ENCODE peak calls at places on chromosomes 2 and 18, in five cellular contexts. W is HepG2, T is HCT116, S is GM12878, D is K562. O is an unnamed sample.

GRCh38 chr2:190467575-190468083 is 59.5 kb downstream of the MFSD6 start:
- DNase-seq in S (no peak), D (no peak), W (no peak), T (no peak), O (no peak)

GRCh38 chr18:75140296-75140695 is 68.6 kb downstream of the PTGR3 start:
- DNase-seq in D (no peak), S (no peak), W (no peak), T (no peak), O (no peak)

GRCh38 chr2:102277202-102277700 is 34.1 kb upstream of the IL1RL1 start:
- DNase-seq in T (no peak), W (no peak), D (no peak), S (no peak), O (no peak)

GRCh38 chr2:64644240-64645013 is 9.3 kb downstream of the SERTAD2 start:
- DNase-seq in W (peak), D (peak), T (peak), S (no peak), O (peak)

GRCh38 chr18:51522338-51522737 is 324.9 kb upstream of the MEX3C start:
- DNase-seq in D (no peak), W (no peak), S (no peak), T (no peak), O (no peak)

GRCh38 chr2:153189091-153189490 is 289.5 kb downstream of the RPRM start:
- DNase-seq in T (no peak), W (no peak), S (no peak), D (no peak), O (no peak)

GRCh38 chr2:106284255-106284654 is 90.2 kb upstream of the UXS1 start:
- DNase-seq in T (no peak), W (no peak), S (no peak), D (no peak), O (no peak)

GRCh38 chr2:191262436-191262835 is 17.2 kb downstream of the MYO1B start:
- DNase-seq in W (no peak), S (no peak), D (no peak), T (no peak), O (no peak)

GRCh38 chr2:37720533-37721218 is 49.2 kb upstream of the CDC42EP3 start:
- DNase-seq in W (no peak), S (no peak), D (no peak), T (no peak), O (no peak)

GRCh38 chr2:10712186-10712809 is 9.1 kb upstream of the ATP6V1C2 start:
- DNase-seq in D (peak), S (no peak), W (no peak), T (no peak), O (no peak)

GRCh38 chr2:62505109-62505508 is 886 bp downstream of the TMEM17 start:
- DNase-seq in D (peak), S (no peak), T (no peak), W (no peak), O (no peak)
- TF ChIP-seq JUND in D (no peak), S (no peak), T (no peak), W (no peak), O (no peak)

DNA sequence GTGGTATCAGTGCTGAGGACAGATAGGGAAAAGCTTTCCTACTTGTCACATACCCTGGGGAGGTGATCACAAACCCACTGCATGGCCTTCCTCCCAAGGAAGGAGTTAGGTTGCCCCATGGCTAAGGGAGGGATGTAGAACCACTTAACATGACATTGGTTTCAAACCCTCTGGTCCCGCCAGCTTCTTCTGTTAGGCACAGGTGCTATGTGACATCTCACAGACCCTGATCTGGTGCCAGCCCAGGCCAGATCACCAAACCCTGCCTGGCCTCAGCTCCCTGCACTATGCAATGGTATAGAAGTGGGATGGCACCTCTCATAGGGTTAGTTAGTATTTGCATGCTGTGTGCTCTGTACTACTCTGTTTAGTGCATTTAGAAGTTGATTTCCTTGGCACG is 58.0 kb downstream of the TCF7L1 start:
- DNase-seq in D (no peak), T (no peak), W (no peak), S (no peak), O (no peak)
- TF ChIP-seq JUND in D (no peak), T (no peak), W (no peak), S (no peak), O (no peak)

GRCh38 chr18:7566587-7567486 is at the start of gene PTPRM:
- DNase-seq in S (no peak), T (peak), W (peak), D (peak), O (peak)

GRCh38 chr18:7567487-7568425 is 640 bp downstream of the PTPRM start:
- DNase-seq in W (no peak), T (no peak), S (no peak), D (no peak), O (peak)

GRCh38 chr18:7566244-7566586 is 901 bp upstream of the PTPRM start:
- DNase-seq in W (no peak), D (no peak), S (no peak), T (no peak), O (no peak)

GRCh38 chr18:7565677-7566076 is 1.4 kb upstream of the PTPRM start:
- DNase-seq in T (no peak), W (no peak), S (no peak), D (no peak), O (no peak)

GRCh38 chr18:7568426-7568825 is 1.3 kb downstream of the PTPRM start:
- DNase-seq in T (no peak), W (peak), S (no peak), D (no peak), O (no peak)
- TF ChIP-seq JUND in T (no peak), W (peak), S (no peak), D (no peak), O (no peak)

GRCh38 chr2:79428745-79429144 is 84.1 kb upstream of the CTNNA2 start:
- DNase-seq in W (no peak), D (no peak), T (no peak), S (no peak), O (no peak)

GRCh38 chr2:79434362-79434761 is 78.5 kb upstream of the CTNNA2 start:
- DNase-seq in S (no peak), W (no peak), T (no peak), D (no peak), O (no peak)

GRCh38 chr2:79437416-79438281 is 75.2 kb upstream of the CTNNA2 start:
- DNase-seq in S (no peak), D (no peak), W (no peak), T (no peak), O (peak)

DNA sequence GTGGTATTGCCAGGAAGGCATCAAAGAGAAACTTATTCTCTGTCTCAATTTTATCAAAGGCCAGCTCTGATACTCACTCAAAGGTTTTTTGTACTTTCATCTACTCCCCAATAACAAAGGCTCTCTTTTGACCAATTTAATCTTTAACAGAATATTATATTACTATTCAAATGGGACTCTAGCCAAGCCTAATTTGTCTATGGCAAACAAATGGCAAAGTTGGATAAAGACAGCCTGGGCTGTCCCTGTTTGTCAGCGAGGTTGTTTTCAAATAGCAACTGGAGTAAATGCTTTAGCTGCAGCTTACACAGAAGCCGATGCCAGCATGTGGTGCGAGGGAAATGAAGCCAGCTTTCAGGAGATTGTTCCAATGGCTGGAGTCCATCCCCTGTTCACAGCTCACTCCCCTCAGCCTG is 80.1 kb upstream of the CTNNA2 start:
- DNase-seq in T (no peak), W (peak), D (no peak), S (no peak), O (no peak)
- TF ChIP-seq JUND in T (no peak), W (no peak), D (no peak), S (no peak), O (no peak)

DNA sequence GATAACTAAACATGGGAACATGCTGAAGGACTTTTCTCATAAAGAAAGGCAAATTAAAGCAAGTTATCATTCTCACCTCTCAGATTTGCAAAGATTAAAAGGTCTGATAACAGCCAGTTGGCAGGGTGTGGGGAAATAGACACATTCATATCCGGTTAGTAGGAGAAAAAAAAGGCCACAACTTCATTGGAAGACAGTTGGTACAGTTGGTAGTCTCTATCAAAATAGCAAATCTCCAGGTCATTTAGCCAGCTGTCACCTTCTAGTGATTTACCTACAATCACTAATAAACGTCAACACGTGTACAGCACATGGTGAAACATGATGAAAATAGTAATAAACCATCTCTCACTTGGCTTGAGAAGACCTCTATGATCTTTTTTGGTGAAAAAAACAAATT is 16.6 kb downstream of the INPP5D start:
- DNase-seq in W (no peak), T (no peak), S (no peak), D (no peak), O (no peak)
- TF ChIP-seq JUND in W (no peak), T (no peak), S (no peak), D (no peak), O (no peak)

GRCh38 chr2:219631406-219631891 is 4.0 kb downstream of the SLC4A3 start:
- DNase-seq in D (no peak), S (no peak), W (no peak), T (no peak), O (no peak)

GRCh38 chr2:219630770-219631405 is 3.5 kb downstream of the SLC4A3 start:
- DNase-seq in S (no peak), T (no peak), W (no peak), D (no peak), O (no peak)

GRCh38 chr2:219628986-219629901 is 1.8 kb downstream of the SLC4A3 start:
- DNase-seq in T (no peak), D (no peak), S (no peak), W (no peak), O (no peak)

GRCh38 chr2:219628235-219628985 is 980 bp downstream of the SLC4A3 start:
- DNase-seq in W (no peak), D (no peak), T (no peak), S (no peak), O (no peak)

DNA sequence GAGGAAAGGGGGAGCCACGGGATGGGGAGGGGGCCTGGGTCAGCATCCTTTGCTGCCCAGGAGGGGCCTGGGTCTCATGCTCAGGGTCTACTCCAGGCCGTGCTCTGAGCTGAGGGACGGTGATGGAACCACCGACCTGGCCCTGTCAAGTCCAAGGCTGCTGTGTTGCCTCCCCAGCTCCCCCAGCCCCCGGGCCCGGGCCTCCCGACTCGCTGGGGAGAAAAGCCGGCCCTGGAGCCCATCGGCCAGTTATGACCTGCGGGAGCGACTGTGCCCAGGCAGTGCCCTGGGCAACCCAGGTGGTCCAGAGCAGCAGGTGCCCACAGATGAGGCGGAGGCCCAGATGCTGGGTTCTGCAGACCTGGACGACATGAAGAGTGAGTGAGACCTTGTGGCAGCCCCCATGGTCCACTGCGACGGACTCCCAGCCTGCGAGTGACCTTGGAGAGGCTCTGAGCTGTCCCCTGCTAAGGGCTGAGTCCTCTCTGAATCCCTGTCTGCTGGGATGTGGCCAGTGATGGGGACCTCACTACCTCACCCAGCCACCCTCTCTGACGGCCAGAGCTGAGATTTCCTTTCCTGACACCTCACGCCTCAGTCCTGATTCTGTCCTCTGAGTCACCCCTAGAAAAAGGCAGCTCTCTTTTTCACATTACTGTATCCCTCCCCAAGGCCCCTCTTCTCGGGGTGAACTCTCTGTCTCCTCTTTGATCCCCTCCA is 2.7 kb downstream of the SLC4A3 start:
- DNase-seq in W (no peak), T (no peak), S (no peak), D (no peak), O (no peak)
- TF ChIP-seq JUND in W (no peak), T (no peak), S (no peak), D (no peak), O (no peak)

GRCh38 chr2:173782681-173783080 is 182.5 kb downstream of the SP3 start:
- DNase-seq in T (no peak), S (no peak), W (no peak), D (no peak), O (no peak)
- TF ChIP-seq JUND in T (no peak), S (no peak), W (no peak), D (no peak), O (no peak)